ENCODE peak calls at places on chromosomes 1 and 21, in eight cellular contexts. A, V, N, D, H, P, R and J are unnamed samples.

GRCh38 chr1:15885701-15886612 is 38.5 kb downstream of the SPEN start:
- DNase-seq in N (peak), A (peak), R (peak), H (peak), P (peak), D (no peak), V (peak), J (peak)

GRCh38 chr1:112093372-112093694 is 103.9 kb upstream of the KCND3 start:
- DNase-seq in P (no peak), H (no peak), V (no peak), D (no peak), N (no peak), R (no peak), A (no peak), J (no peak)

GRCh38 chr1:77948841-77949424 is 29.9 kb downstream of the FUBP1 start:
- DNase-seq in H (no peak), R (peak), A (peak), V (peak), P (no peak), N (peak), D (no peak), J (peak)

GRCh38 chr1:119647734-119648619 is at the start of gene ZNF697:
- DNase-seq in N (peak), D (no peak), A (peak), R (peak), V (peak), H (peak), P (peak), J (peak)

GRCh38 chr1:13699936-13700520 is at the start of gene PRDM2:
- DNase-seq in D (no peak), P (peak), R (peak), A (peak), H (peak), V (peak), N (peak), J (peak)

GRCh38 chr21:46498335-46499050 is 39.8 kb downstream of the DIP2A start:
- DNase-seq in R (no peak), A (no peak), V (peak), N (no peak), D (no peak), P (no peak), H (no peak), J (no peak)

GRCh38 chr1:226736908-226737818 is 1.9 kb downstream of the ITPKB start:
- DNase-seq in P (peak), N (peak), V (peak), H (no peak), D (no peak), A (peak), R (peak), J (peak)

GRCh38 chr1:65056234-65056633 is 89.9 kb upstream of the JAK1 start:
- DNase-seq in P (no peak), R (no peak), H (no peak), N (no peak), V (no peak), A (no peak), D (no peak), J (no peak)

GRCh38 chr21:36534656-36535055 is 54.7 kb upstream of the CLDN14 start:
- DNase-seq in R (no peak), N (no peak), P (no peak), A (no peak), D (no peak), H (no peak), V (no peak), J (no peak)

GRCh38 chr1:45542591-45542990 is 8.0 kb upstream of the AKR1A1 start:
- DNase-seq in R (no peak), N (no peak), H (no peak), D (no peak), P (no peak), A (no peak), V (no peak), J (no peak)

GRCh38 chr1:59128784-59129227 is 168.1 kb upstream of the FGGY start:
- DNase-seq in N (no peak), A (no peak), D (no peak), P (no peak), V (peak), R (no peak), H (no peak), J (no peak)

GRCh38 chr1:182595641-182596240 is 6.7 kb upstream of the RNASEL start:
- DNase-seq in V (peak), N (peak), D (no peak), R (peak), P (peak), A (no peak), H (peak), J (peak)

GRCh38 chr1:228376651-228377631 is 29.7 kb downstream of the TRIM11 start:
- DNase-seq in R (no peak), P (no peak), D (no peak), A (peak), H (peak), V (no peak), N (no peak), J (no peak)

GRCh38 chr1:10776206-10776905 is 20.1 kb downstream of the CASZ1 start:
- DNase-seq in P (no peak), D (no peak), N (no peak), H (no peak), A (no peak), V (no peak), R (no peak), J (no peak)

GRCh38 chr21:31983120-31983519 is 110.3 kb downstream of the HUNK start:
- DNase-seq in P (no peak), H (peak), A (no peak), V (no peak), R (no peak), D (no peak), N (no peak), J (no peak)
- TF ChIP-seq CTCF in P (no peak), H (no peak), A (no peak), V (no peak), R (no peak), D (no peak), N (no peak), J (no peak)

GRCh38 chr1:164664127-164664526 is 105.1 kb downstream of the PBX1 start:
- DNase-seq in R (no peak), V (no peak), H (no peak), A (no peak), D (no peak), N (no peak), P (no peak), J (no peak)

GRCh38 chr1:164662955-164663354 is 104.0 kb downstream of the PBX1 start:
- DNase-seq in P (no peak), R (no peak), A (no peak), N (no peak), V (no peak), H (no peak), D (no peak), J (no peak)

GRCh38 chr1:164660415-164661174 is 101.6 kb downstream of the PBX1 start:
- DNase-seq in A (no peak), D (no peak), V (peak), N (no peak), H (no peak), P (no peak), R (no peak), J (no peak)

GRCh38 chr1:164659621-164660414 is 100.8 kb downstream of the PBX1 start:
- DNase-seq in H (no peak), N (no peak), R (no peak), A (no peak), P (no peak), D (no peak), V (no peak), J (no peak)

GRCh38 chr1:164662462-164662861 is 103.5 kb downstream of the PBX1 start:
- DNase-seq in R (no peak), V (no peak), P (no peak), N (no peak), D (no peak), A (no peak), H (no peak), J (no peak)
- TF ChIP-seq CTCF in R (no peak), V (no peak), P (peak), N (no peak), D (no peak), A (no peak), H (no peak), J (no peak)

DNA sequence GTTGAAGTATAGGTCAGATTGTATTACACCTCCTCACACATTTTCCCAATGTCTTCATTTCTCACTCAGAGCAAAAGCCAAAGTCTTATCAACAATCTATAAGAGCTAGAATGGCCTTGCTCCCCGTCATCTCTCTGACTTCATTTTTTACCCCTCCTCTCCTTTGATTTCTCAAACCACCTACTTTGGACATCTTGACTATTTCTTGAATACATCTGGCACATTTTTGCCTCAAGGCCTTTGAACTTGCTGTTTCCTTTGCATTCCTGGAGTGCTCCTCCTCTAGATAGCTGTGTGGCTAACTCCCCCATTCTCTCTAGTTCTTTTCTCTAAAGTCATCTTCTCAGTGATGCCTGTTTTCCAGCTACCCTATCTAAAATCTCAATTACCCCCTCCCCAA is 7.2 kb upstream of the XCL2 start:
- DNase-seq in H (no peak), R (no peak), N (no peak), V (no peak), A (no peak), D (no peak), P (no peak), J (no peak)
- TF ChIP-seq CTCF in H (no peak), R (no peak), N (no peak), V (no peak), A (no peak), D (no peak), P (no peak), J (no peak)

GRCh38 chr1:169494343-169494742 is 8.6 kb upstream of the SLC19A2 start:
- DNase-seq in P (no peak), A (no peak), N (no peak), V (no peak), D (no peak), R (no peak), H (no peak), J (no peak)

GRCh38 chr1:169495916-169496315 is 10.2 kb upstream of the SLC19A2 start:
- DNase-seq in P (no peak), R (no peak), A (no peak), N (no peak), D (no peak), H (no peak), V (no peak), J (no peak)

GRCh38 chr1:169495050-169495740 is 9.5 kb upstream of the SLC19A2 start:
- DNase-seq in H (no peak), D (no peak), N (no peak), A (peak), R (no peak), V (no peak), P (no peak), J (no peak)

GRCh38 chr1:169499807-169500206 is 14.1 kb upstream of the SLC19A2 start:
- DNase-seq in A (no peak), R (no peak), N (no peak), P (no peak), H (no peak), V (no peak), D (no peak), J (no peak)

GRCh38 chr1:169497317-169497716 is 11.6 kb upstream of the SLC19A2 start:
- DNase-seq in D (no peak), A (no peak), R (no peak), N (no peak), P (no peak), H (no peak), V (no peak), J (no peak)
- TF ChIP-seq CTCF in D (no peak), A (no peak), R (no peak), N (no peak), P (no peak), H (no peak), V (no peak), J (no peak)